ENCODE peak calls at places on chromosomes 1 and 21, in nine cellular contexts. G, N, K, F, P, U, J, O and T are unnamed samples.

GRCh38 chr1:186839077-186839400 is 10.3 kb downstream of the PLA2G4A start:
- DNase-seq in G (no peak), N (no peak), K (no peak), F (no peak), P (no peak), U (no peak), J (no peak), O (no peak), T (no peak)

GRCh38 chr1:119885903-119886783 is 10.2 kb downstream of the ADAM30 start:
- DNase-seq in G (peak), N (peak), K (peak), F (no peak), P (peak), U (peak), J (no peak), O (peak), T (peak)

GRCh38 chr1:112464501-112464900 is 44.3 kb upstream of the WNT2B start:
- DNase-seq in G (no peak), N (peak), K (no peak), F (no peak), P (no peak), U (no peak), J (no peak), O (no peak), T (no peak)

GRCh38 chr1:178868700-178869099 is 2.2 kb downstream of the ANGPTL1 start:
- DNase-seq in G (no peak), N (no peak), K (no peak), F (no peak), P (peak), U (no peak), J (no peak), O (no peak), T (no peak)

GRCh38 chr1:101587749-101588148 is 350.9 kb downstream of the S1PR1 start:
- DNase-seq in G (no peak), N (peak), K (no peak), F (no peak), P (no peak), U (no peak), J (no peak), O (peak), T (no peak)

GRCh38 chr1:26705788-26706237 is 10.0 kb downstream of the ARID1A start:
- DNase-seq in G (no peak), N (no peak), K (no peak), F (peak), P (peak), U (no peak), J (no peak), O (no peak), T (no peak)

GRCh38 chr1:175543447-175543846 is 199.9 kb downstream of the TNR start:
- DNase-seq in G (no peak), N (no peak), K (no peak), F (no peak), P (no peak), U (no peak), J (no peak), O (no peak), T (no peak)

GRCh38 chr1:15950763-15951295 is 25.1 kb downstream of the ZBTB17 start:
- DNase-seq in G (peak), N (peak), K (no peak), F (no peak), P (peak), U (peak), J (no peak), O (no peak), T (peak)

GRCh38 chr1:58942759-58943191 is 158.9 kb upstream of the JUN start:
- DNase-seq in G (no peak), N (no peak), K (no peak), F (no peak), P (no peak), U (no peak), J (no peak), O (peak), T (no peak)

GRCh38 chr1:150548632-150549495 is at the start of gene ADAMTSL4:
- DNase-seq in G (no peak), N (peak), K (peak), F (peak), P (peak), U (no peak), J (no peak), O (no peak), T (peak)

GRCh38 chr21:42461185-42461520 is 34.9 kb downstream of the RSPH1 start:
- DNase-seq in G (no peak), N (no peak), K (no peak), F (peak), P (no peak), U (no peak), J (no peak), O (no peak), T (no peak)

GRCh38 chr1:3226664-3227371 is 157.8 kb downstream of the PRDM16 start:
- DNase-seq in G (no peak), N (no peak), K (no peak), F (no peak), P (no peak), U (no peak), J (no peak), O (no peak), T (no peak)

GRCh38 chr1:162562452-162562828 is 918 bp downstream of the UAP1 start:
- DNase-seq in G (no peak), N (peak), K (no peak), F (no peak), P (peak), U (no peak), J (no peak), O (no peak), T (no peak)

GRCh38 chr1:156259805-156260204 is 11.9 kb upstream of the PAQR6 start:
- DNase-seq in G (no peak), N (no peak), K (no peak), F (no peak), P (no peak), U (no peak), J (no peak), O (no peak), T (no peak)